ENCODE peak calls at places on chromosomes 2 and 18, in four cellular contexts. One of them, this sample, is unnamed.

GRCh38 chr2:64327510-64328414 is 126.2 kb upstream of the LGALSL start:
- DNase-seq in A549: no peak
- DNase-seq in endothelial cell of umbilical vein: peak; percentile 40
- DNase-seq in heart right ventricle: peak; percentile 43
- DNase-seq in this sample: peak; percentile 19

GRCh38 chr18:48842259-48843061 is 108.3 kb downstream of the SMAD7 start:
- DNase-seq in endothelial cell of umbilical vein: peak; percentile 95
- DNase-seq in heart right ventricle: peak; percentile 42
- DNase-seq in A549: no peak
- DNase-seq in this sample: peak; percentile 54

GRCh38 chr18:50051288-50051687 is 143.7 kb downstream of the MYO5B start:
- DNase-seq in heart right ventricle: no peak
- DNase-seq in A549: peak; percentile 6
- DNase-seq in endothelial cell of umbilical vein: no peak
- DNase-seq in this sample: no peak

GRCh38 chr2:215664847-215665525 is 229.1 kb upstream of the FN1 start:
- DNase-seq in heart right ventricle: no peak
- DNase-seq in A549: peak; percentile 51
- DNase-seq in endothelial cell of umbilical vein: peak; percentile 88
- DNase-seq in this sample: no peak

GRCh38 chr2:29249666-29250253 is 134.5 kb downstream of the CLIP4 start:
- DNase-seq in endothelial cell of umbilical vein: no peak
- DNase-seq in heart right ventricle: no peak
- DNase-seq in A549: no peak
- DNase-seq in this sample: no peak

GRCh38 chr2:235568431-235568830 is 74.6 kb downstream of the AGAP1 start:
- DNase-seq in A549: no peak
- DNase-seq in endothelial cell of umbilical vein: no peak
- DNase-seq in heart right ventricle: no peak
- DNase-seq in this sample: no peak

GRCh38 chr2:20626698-20627471 is 24.0 kb downstream of the HS1BP3 start:
- DNase-seq in heart right ventricle: no peak
- DNase-seq in endothelial cell of umbilical vein: no peak
- DNase-seq in A549: no peak
- DNase-seq in this sample: peak; percentile 45

GRCh38 chr18:47749195-47749973 is 181.1 kb downstream of the SMAD2 start:
- DNase-seq in heart right ventricle: peak; percentile 83
- DNase-seq in endothelial cell of umbilical vein: peak; percentile 73
- DNase-seq in A549: peak; percentile 58
- DNase-seq in this sample: peak; percentile 95

GRCh38 chr2:228017784-228018183 is 146.4 kb downstream of the DAW1 start:
- DNase-seq in A549: no peak
- DNase-seq in endothelial cell of umbilical vein: no peak
- DNase-seq in heart right ventricle: no peak
- DNase-seq in this sample: no peak

GRCh38 chr2:212797484-212798205 is 259.0 kb upstream of the ERBB4 start:
- DNase-seq in endothelial cell of umbilical vein: no peak
- DNase-seq in A549: no peak
- DNase-seq in heart right ventricle: no peak
- DNase-seq in this sample: no peak

GRCh38 chr2:122528061-122528460 is 772.6 kb downstream of the TSN start:
- DNase-seq in A549: no peak
- DNase-seq in heart right ventricle: no peak
- DNase-seq in endothelial cell of umbilical vein: no peak
- DNase-seq in this sample: no peak

GRCh38 chr2:241069821-241070281 is 32.2 kb downstream of the MTERF4 start:
- DNase-seq in heart right ventricle: no peak
- DNase-seq in A549: no peak
- DNase-seq in endothelial cell of umbilical vein: no peak
- DNase-seq in this sample: no peak

GRCh38 chr2:168475636-168476035 is 19.6 kb downstream of the CERS6 start:
- DNase-seq in A549: no peak
- DNase-seq in heart right ventricle: no peak
- DNase-seq in endothelial cell of umbilical vein: no peak
- DNase-seq in this sample: no peak

GRCh38 chr2:86443601-86444000 is 2.4 kb downstream of the KDM3A start:
- DNase-seq in A549: no peak
- DNase-seq in heart right ventricle: no peak
- DNase-seq in endothelial cell of umbilical vein: no peak
- DNase-seq in this sample: no peak

GRCh38 chr18:57497372-57498294 is 62.5 kb downstream of the ONECUT2 start:
- DNase-seq in endothelial cell of umbilical vein: no peak
- DNase-seq in heart right ventricle: no peak
- DNase-seq in A549: no peak
- DNase-seq in this sample: no peak

GRCh38 chr2:8627692-8628085 is 54.2 kb upstream of the ID2 start:
- DNase-seq in heart right ventricle: no peak
- DNase-seq in endothelial cell of umbilical vein: no peak
- DNase-seq in A549: peak; percentile 58
- DNase-seq in this sample: no peak

GRCh38 chr2:221488134-221488807 is 83.8 kb downstream of the EPHA4 start:
- DNase-seq in A549: no peak
- DNase-seq in heart right ventricle: no peak
- DNase-seq in endothelial cell of umbilical vein: no peak
- DNase-seq in this sample: no peak

GRCh38 chr2:66682476-66682875 is 247.6 kb downstream of the MEIS1 start:
- DNase-seq in A549: no peak
- DNase-seq in heart right ventricle: no peak
- DNase-seq in endothelial cell of umbilical vein: no peak
- DNase-seq in this sample: no peak

GRCh38 chr18:6413554-6414117 is 1.1 kb downstream of the L3MBTL4 start:
- DNase-seq in endothelial cell of umbilical vein: no peak
- DNase-seq in heart right ventricle: no peak
- DNase-seq in A549: no peak
- DNase-seq in this sample: no peak

GRCh38 chr18:48657446-48658120 is 118.8 kb downstream of the CTIF start:
- DNase-seq in endothelial cell of umbilical vein: no peak
- DNase-seq in A549: no peak
- DNase-seq in heart right ventricle: no peak
- DNase-seq in this sample: no peak

GRCh38 chr2:54673501-54673998 is 49.9 kb upstream of the EML6 start:
- DNase-seq in A549: no peak
- DNase-seq in endothelial cell of umbilical vein: peak; percentile 97
- DNase-seq in heart right ventricle: peak; percentile 86
- DNase-seq in this sample: no peak

GRCh38 chr2:50469784-50470183 is 562.1 kb downstream of the NRXN1 start:
- DNase-seq in A549: no peak
- DNase-seq in heart right ventricle: no peak
- DNase-seq in endothelial cell of umbilical vein: no peak
- DNase-seq in this sample: no peak

GRCh38 chr2:119888673-119889072 is 124.2 kb upstream of the EPB41L5 start:
- DNase-seq in heart right ventricle: no peak
- DNase-seq in A549: no peak
- DNase-seq in endothelial cell of umbilical vein: peak; percentile 27
- DNase-seq in this sample: no peak

GRCh38 chr18:11957636-11958035 is 23.7 kb upstream of the IMPA2 start:
- DNase-seq in heart right ventricle: no peak
- DNase-seq in A549: no peak
- DNase-seq in endothelial cell of umbilical vein: no peak
- DNase-seq in this sample: no peak

GRCh38 chr18:50928551-50928950 is 39.3 kb upstream of the ELAC1 start:
- DNase-seq in endothelial cell of umbilical vein: no peak
- DNase-seq in A549: no peak
- DNase-seq in heart right ventricle: no peak
- DNase-seq in this sample: no peak

GRCh38 chr2:157837851-157838441 is 38.2 kb downstream of the ACVR1 start:
- DNase-seq in A549: no peak
- DNase-seq in endothelial cell of umbilical vein: peak; percentile 80
- DNase-seq in heart right ventricle: peak; percentile 27
- DNase-seq in this sample: no peak

GRCh38 chr2:36500072-36500471 is 97.9 kb downstream of the FEZ2 start:
- DNase-seq in A549: no peak
- DNase-seq in endothelial cell of umbilical vein: no peak
- DNase-seq in heart right ventricle: no peak
- DNase-seq in this sample: no peak

GRCh38 chr2:52222128-52222527 is 1190.2 kb upstream of the NRXN1 start:
- DNase-seq in heart right ventricle: no peak
- DNase-seq in endothelial cell of umbilical vein: no peak
- DNase-seq in A549: no peak
- DNase-seq in this sample: no peak

GRCh38 chr18:9796933-9797549 is 88.7 kb upstream of the TXNDC2 start:
- DNase-seq in endothelial cell of umbilical vein: no peak
- DNase-seq in heart right ventricle: no peak
- DNase-seq in A549: no peak
- DNase-seq in this sample: no peak

GRCh38 chr18:47731276-47731675 is 199.2 kb downstream of the SMAD2 start:
- DNase-seq in endothelial cell of umbilical vein: no peak
- DNase-seq in A549: no peak
- DNase-seq in heart right ventricle: no peak
- DNase-seq in this sample: no peak

GRCh38 chr2:193806088-193806774 is 1611.5 kb upstream of the TMEFF2 start:
- DNase-seq in A549: no peak
- DNase-seq in heart right ventricle: no peak
- DNase-seq in endothelial cell of umbilical vein: no peak
- DNase-seq in this sample: no peak

GRCh38 chr2:20382965-20383800 is 32.5 kb upstream of the PUM2 start:
- DNase-seq in heart right ventricle: no peak
- DNase-seq in A549: no peak
- DNase-seq in endothelial cell of umbilical vein: no peak
- DNase-seq in this sample: no peak

GRCh38 chr2:144183744-144184143 is 336.2 kb downstream of the ZEB2 start:
- DNase-seq in A549: no peak
- DNase-seq in heart right ventricle: no peak
- DNase-seq in endothelial cell of umbilical vein: no peak
- DNase-seq in this sample: no peak

GRCh38 chr18:23635283-23636040 is 27.2 kb downstream of the ANKRD29 start:
- DNase-seq in heart right ventricle: no peak
- DNase-seq in endothelial cell of umbilical vein: no peak
- DNase-seq in A549: no peak
- DNase-seq in this sample: no peak

GRCh38 chr2:148848146-148848545 is 26.9 kb upstream of the KIF5C start:
- DNase-seq in heart right ventricle: no peak
- DNase-seq in endothelial cell of umbilical vein: no peak
- DNase-seq in A549: no peak
- DNase-seq in this sample: no peak

DNA sequence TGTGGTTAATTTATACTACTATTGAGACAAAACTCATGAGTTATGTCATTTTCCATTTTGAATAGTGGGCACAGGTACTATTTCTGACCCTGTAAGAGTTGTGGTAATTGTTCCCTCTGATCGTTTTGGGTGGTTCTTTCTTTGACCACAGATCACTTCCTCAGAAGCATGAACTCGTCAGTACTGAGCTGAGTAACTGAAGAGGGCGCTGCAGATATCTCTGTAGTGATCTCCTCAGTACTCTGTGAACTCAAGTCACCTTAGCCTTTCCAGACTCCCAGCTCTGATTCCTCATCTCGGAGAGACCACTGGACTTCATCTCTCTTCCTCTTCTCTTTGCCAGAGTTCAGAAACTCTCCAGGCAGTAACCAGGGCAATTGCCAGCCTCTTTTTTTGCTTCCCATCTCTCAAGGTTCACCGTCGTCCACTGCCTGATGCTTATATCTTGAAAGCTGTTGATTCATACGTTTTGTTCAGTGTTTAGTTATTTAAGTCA is 9.4 kb upstream of the IL1RL1 start:
- DNase-seq in A549: no peak
- DNase-seq in endothelial cell of umbilical vein: peak; percentile 51
- DNase-seq in heart right ventricle: no peak
- DNase-seq in this sample: peak; percentile 21
- TF ChIP-seq CTCF in A549: no peak
- TF ChIP-seq CTCF in endothelial cell of umbilical vein: peak; percentile 41
- TF ChIP-seq CTCF in heart right ventricle: no peak
- TF ChIP-seq CTCF in this sample: peak; percentile 35

DNA sequence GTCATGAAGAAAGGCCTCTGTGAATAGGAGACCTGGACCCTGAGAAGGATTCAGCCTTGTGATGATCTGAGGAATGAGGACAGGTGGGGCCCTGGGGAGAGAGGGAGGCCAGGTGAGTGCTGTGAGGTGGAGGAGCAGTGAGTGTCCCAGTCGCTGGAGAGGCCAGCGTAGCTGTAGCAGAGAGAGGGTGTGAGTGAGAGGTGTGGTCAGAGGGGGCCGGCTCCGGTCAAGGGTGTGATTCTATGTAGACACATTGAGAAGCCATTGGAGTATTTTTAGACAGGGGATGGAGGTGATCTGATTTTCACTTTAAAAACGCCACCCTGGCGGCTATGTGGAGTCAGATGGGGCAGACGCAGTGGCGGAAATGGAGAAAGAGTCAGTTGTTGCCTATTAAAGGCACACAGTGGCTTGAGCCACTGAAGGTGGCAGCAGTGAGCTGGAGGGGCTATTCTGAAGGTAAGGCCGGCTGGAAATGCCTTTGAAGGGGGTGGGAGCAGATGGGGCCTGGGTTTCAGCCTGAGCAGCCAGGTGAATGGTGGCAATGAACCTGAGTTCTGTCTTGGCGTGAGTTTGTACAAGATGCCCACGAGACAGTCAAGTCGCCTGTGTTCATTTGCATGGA is 55.6 kb downstream of the GREB1 start:
- DNase-seq in endothelial cell of umbilical vein: no peak
- DNase-seq in A549: no peak
- DNase-seq in heart right ventricle: no peak
- DNase-seq in this sample: no peak
- TF ChIP-seq CTCF in endothelial cell of umbilical vein: no peak
- TF ChIP-seq CTCF in A549: peak; percentile 27
- TF ChIP-seq CTCF in heart right ventricle: no peak
- TF ChIP-seq CTCF in this sample: no peak

DNA sequence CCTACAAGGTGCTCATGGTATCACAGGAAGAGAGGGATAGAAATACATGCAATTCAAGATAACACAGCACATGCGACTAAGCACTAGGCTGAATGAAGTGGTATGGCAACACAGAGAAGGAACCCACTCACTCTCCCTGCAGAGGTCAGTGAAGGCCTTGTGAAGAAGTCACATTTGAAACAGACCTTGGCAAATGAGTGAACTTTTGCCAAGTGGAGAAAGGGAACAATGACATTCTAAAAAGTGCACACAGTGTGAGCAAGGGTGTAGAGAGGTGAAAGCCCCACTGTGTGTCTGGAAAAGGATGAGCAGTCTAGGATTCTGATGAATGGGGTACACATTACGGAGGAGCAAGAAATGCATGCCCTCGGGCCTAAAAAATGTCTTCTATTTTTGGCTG is 23.3 kb downstream of the KLF7 start:
- DNase-seq in A549: no peak
- DNase-seq in heart right ventricle: no peak
- DNase-seq in endothelial cell of umbilical vein: no peak
- DNase-seq in this sample: no peak
- TF ChIP-seq CTCF in A549: no peak
- TF ChIP-seq CTCF in heart right ventricle: no peak
- TF ChIP-seq CTCF in endothelial cell of umbilical vein: no peak
- TF ChIP-seq CTCF in this sample: no peak

DNA sequence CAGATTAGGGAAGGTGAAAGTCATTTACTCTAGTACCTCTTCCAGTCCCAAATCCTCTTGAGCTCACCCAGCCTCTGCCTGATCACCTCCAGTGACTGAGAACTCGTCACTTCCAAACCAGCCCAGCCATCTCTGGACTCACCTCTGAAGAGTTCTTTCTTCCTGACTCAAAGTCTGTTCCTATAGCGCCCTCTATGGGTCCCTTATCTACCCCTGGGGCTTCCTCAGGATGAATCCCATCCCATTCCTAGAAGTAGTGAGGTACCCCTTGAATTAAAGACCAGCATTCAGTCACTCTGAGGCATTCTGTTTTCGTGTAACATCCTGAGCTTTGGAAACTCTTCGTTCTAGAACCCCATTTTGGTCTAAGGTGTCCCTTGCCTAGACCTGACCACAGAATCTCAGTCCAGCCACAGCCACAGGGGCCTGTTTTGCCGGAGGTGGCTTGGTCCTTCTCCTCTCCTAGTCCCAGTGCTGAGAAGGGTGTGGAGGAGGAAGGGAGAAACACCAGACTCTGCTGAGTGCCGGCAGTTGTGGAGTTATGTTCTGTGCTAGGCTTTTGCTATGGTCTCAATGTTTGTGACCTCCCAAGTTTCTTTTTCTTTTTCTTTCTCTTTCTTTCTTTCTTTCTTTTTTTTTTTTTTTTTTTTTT is 32.7 kb downstream of the SIX3 start:
- DNase-seq in endothelial cell of umbilical vein: no peak
- DNase-seq in heart right ventricle: no peak
- DNase-seq in A549: peak; percentile 79
- DNase-seq in this sample: no peak
- TF ChIP-seq CTCF in endothelial cell of umbilical vein: peak; percentile 44
- TF ChIP-seq CTCF in heart right ventricle: peak; percentile 29
- TF ChIP-seq CTCF in A549: peak; percentile 64
- TF ChIP-seq CTCF in this sample: peak; percentile 33

This sample was measured in nephron progenitor cell.